ENCODE peak calls at places on chromosome 14, in ten cellular contexts. G, D, W, L, A, S, O, T, R and Z are unnamed samples.

GRCh38 chr14:54653764-54654469 is 87.0 kb downstream of the SAMD4A start:
- DNase-seq in G (peak; percentile 68), D (peak; percentile 25), W (no peak), L (peak; percentile 48), A (peak; percentile 22), S (no peak), O (peak; percentile 81), T (peak; percentile 73), R (no peak), Z (peak; percentile 87)

GRCh38 chr14:94771191-94771905 is 1.4 kb upstream of the GSC start:
- DNase-seq in G (no peak), D (no peak), W (no peak), L (peak; percentile 38), A (peak; percentile 47), S (no peak), O (no peak), T (no peak), R (no peak), Z (no peak)

GRCh38 chr14:94635143-94635542 is 23.0 kb downstream of the SERPINA3 start:
- DNase-seq in G (no peak), D (no peak), W (no peak), L (no peak), A (no peak), S (no peak), O (no peak), T (no peak), R (no peak), Z (no peak)

GRCh38 chr14:90760591-90761316 is 55.5 kb downstream of the TTC7B start:
- DNase-seq in G (peak; percentile 35), D (no peak), W (no peak), L (no peak), A (no peak), S (no peak), O (peak; percentile 12), T (peak; percentile 28), R (no peak), Z (no peak)

GRCh38 chr14:105138021-105138541 is 30.5 kb downstream of the JAG2 start:
- DNase-seq in G (no peak), D (no peak), W (no peak), L (peak; percentile 8), A (no peak), S (no peak), O (no peak), T (no peak), R (no peak), Z (no peak)

GRCh38 chr14:35159742-35160409 is 37.5 kb downstream of the PRORP start:
- DNase-seq in G (peak; percentile 87), D (no peak), W (no peak), L (no peak), A (no peak), S (no peak), O (peak; percentile 90), T (peak; percentile 87), R (no peak), Z (peak; percentile 78)

GRCh38 chr14:75282166-75282547 is 3.5 kb downstream of the FOS start:
- DNase-seq in G (peak; percentile 69), D (no peak), W (no peak), L (no peak), A (no peak), S (no peak), O (no peak), T (no peak), R (no peak), Z (no peak)

GRCh38 chr14:66645716-66646115 is 137.8 kb downstream of the GPHN start:
- DNase-seq in G (no peak), D (no peak), W (no peak), L (no peak), A (no peak), S (no peak), O (peak; percentile 11), T (peak; percentile 23), R (no peak), Z (no peak)

GRCh38 chr14:71511152-71511551 is 421.1 kb upstream of the RGS6 start:
- DNase-seq in G (no peak), D (no peak), W (no peak), L (no peak), A (no peak), S (no peak), O (no peak), T (no peak), R (no peak), Z (no peak)

GRCh38 chr14:57485635-57486034 is 8.0 kb downstream of the CCDC198 start:
- DNase-seq in G (no peak), D (no peak), W (no peak), L (no peak), A (no peak), S (peak; percentile 44), O (no peak), T (no peak), R (no peak), Z (no peak)

GRCh38 chr14:102951034-102951433 is 28.6 kb downstream of the AMN start:
- DNase-seq in G (no peak), D (no peak), W (no peak), L (no peak), A (no peak), S (no peak), O (no peak), T (no peak), R (no peak), Z (no peak)

GRCh38 chr14:103625361-103626095 is 3.5 kb upstream of the KLC1 start:
- DNase-seq in G (no peak), D (peak; percentile 22), W (no peak), L (no peak), A (no peak), S (no peak), O (no peak), T (no peak), R (no peak), Z (no peak)

GRCh38 chr14:72986214-72986613 is 40.7 kb downstream of the ZFYVE1 start:
- DNase-seq in G (no peak), D (no peak), W (no peak), L (no peak), A (no peak), S (no peak), O (no peak), T (no peak), R (no peak), Z (no peak)

GRCh38 chr14:72990171-72990570 is 36.7 kb downstream of the ZFYVE1 start:
- DNase-seq in G (no peak), D (no peak), W (no peak), L (no peak), A (no peak), S (no peak), O (no peak), T (no peak), R (no peak), Z (no peak)
- TF ChIP-seq CTCF in G (no peak), D (no peak), W (no peak), L (no peak), A (no peak), S (no peak), O (no peak), T (no peak), R (no peak), Z (no peak)

GRCh38 chr14:100105357-100106169 is 40.3 kb downstream of the EVL start:
- DNase-seq in G (no peak), D (no peak), W (no peak), L (no peak), A (no peak), S (no peak), O (no peak), T (no peak), R (no peak), Z (no peak)
- TF ChIP-seq CTCF in G (no peak), D (no peak), W (no peak), L (no peak), A (no peak), S (no peak), O (no peak), T (no peak), R (no peak), Z (no peak)

DNA sequence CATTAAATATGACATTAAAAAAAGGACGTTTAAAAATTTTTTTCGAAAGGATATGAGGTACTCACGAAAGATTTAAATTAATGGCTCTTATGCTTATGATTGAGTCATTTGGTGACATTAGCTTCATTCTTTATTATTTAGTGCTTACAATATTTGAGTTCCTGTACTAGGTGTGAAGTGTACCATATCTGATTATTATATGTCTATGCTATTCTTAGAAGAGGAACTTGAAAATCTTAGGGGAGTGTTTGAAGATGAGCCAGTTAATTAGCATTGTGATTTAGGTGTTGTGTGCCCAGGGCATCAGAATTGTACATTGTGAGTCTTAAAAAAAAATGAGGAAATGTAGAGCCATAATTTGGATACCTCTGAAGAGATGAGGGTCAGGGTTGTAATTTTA is 118.6 kb downstream of the FUT8 start:
- DNase-seq in G (no peak), D (no peak), W (no peak), L (no peak), A (no peak), S (no peak), O (no peak), T (no peak), R (no peak), Z (no peak)
- TF ChIP-seq CTCF in G (no peak), D (no peak), W (no peak), L (no peak), A (no peak), S (no peak), O (no peak), T (no peak), R (no peak), Z (no peak)

GRCh38 chr14:73741386-73741875 is 27.2 kb upstream of the PNMA1 start:
- DNase-seq in G (peak; percentile 58), D (peak; percentile 65), W (peak; percentile 84), L (peak; percentile 80), A (peak; percentile 54), S (peak; percentile 75), O (peak; percentile 55), T (peak; percentile 48), R (no peak), Z (no peak)
- TF ChIP-seq CTCF in G (peak; percentile 27), D (no peak), W (no peak), L (no peak), A (no peak), S (no peak), O (no peak), T (no peak), R (no peak), Z (peak; percentile 18)

GRCh38 chr14:96051642-96052540 is 12.7 kb downstream of the C14orf132 start:
- DNase-seq in G (no peak), D (no peak), W (no peak), L (no peak), A (no peak), S (peak; percentile 39), O (no peak), T (no peak), R (no peak), Z (no peak)
- TF ChIP-seq CTCF in G (no peak), D (no peak), W (no peak), L (peak; percentile 15), A (no peak), S (peak; percentile 38), O (peak; percentile 18), T (peak; percentile 65), R (peak; percentile 31), Z (no peak)

GRCh38 chr14:28754209-28754985 is 12.2 kb upstream of the FOXG1 start:
- DNase-seq in G (peak; percentile 70), D (peak; percentile 36), W (no peak), L (peak; percentile 60), A (peak; percentile 51), S (peak; percentile 40), O (peak; percentile 27), T (peak; percentile 38), R (no peak), Z (no peak)
- TF ChIP-seq CTCF in G (peak; percentile 76), D (peak; percentile 45), W (peak; percentile 66), L (no peak), A (peak; percentile 68), S (peak; percentile 63), O (peak; percentile 79), T (peak; percentile 90), R (peak; percentile 90), Z (peak; percentile 82)